ENCODE peak calls at places on chromosomes 16 and 17, in eight cellular contexts. J is stimulated activated CD8-positive, alpha-beta memory T cell treated with anti-CD3 and anti-CD28 coated beads, Interleukin-2, amount 100 ng/mL, for 48 hours; T is mucosa of gallbladder; S is EL; A is adrenal gland; Y is NCI-H774; U is NCI-H1105; K is M059J. M is an unnamed sample.

GRCh38 chr16:85028638-85029412 is 1.2 kb downstream of the KIAA0513 start:
- DNase-seq in A (peak), T (peak), K (peak), S (peak), U (no peak), Y (no peak), J (no peak), M (no peak)

GRCh38 chr17:39769974-39770587 is 32.3 kb downstream of the GRB7 start:
- DNase-seq in Y (peak), T (no peak), U (no peak), S (peak), J (no peak), A (no peak), K (peak), M (no peak)

GRCh38 chr16:48393843-48394703 is 8.9 kb upstream of the SIAH1 start:
- DNase-seq in A (peak), T (no peak), J (no peak), Y (no peak), S (peak), K (no peak), U (no peak), M (no peak)

GRCh38 chr16:50270510-50271147 is 4.3 kb downstream of the ADCY7 start:
- DNase-seq in K (no peak), A (no peak), U (no peak), T (no peak), J (no peak), Y (no peak), S (no peak), M (no peak)

GRCh38 chr17:78114831-78115723 is 13.5 kb downstream of the TMC6 start:
- DNase-seq in K (no peak), Y (no peak), T (no peak), J (no peak), U (no peak), A (no peak), S (no peak), M (no peak)

GRCh38 chr16:57938936-57939871 is 31.7 kb downstream of the CNGB1 start:
- DNase-seq in U (no peak), T (peak), Y (no peak), A (peak), S (peak), J (no peak), K (peak), M (no peak)

GRCh38 chr16:9567674-9568073 is 476.2 kb downstream of the HAPSTR1 start:
- DNase-seq in Y (peak), U (no peak), J (no peak), A (no peak), S (no peak), T (no peak), K (peak), M (no peak)

GRCh38 chr17:78599419-78599818 is 22.2 kb upstream of the DNAH17 start:
- DNase-seq in A (no peak), U (no peak), T (no peak), J (no peak), S (no peak), K (no peak), Y (no peak), M (no peak)

GRCh38 chr17:74860229-74860998 is 729 bp upstream of the GRIN2C start:
- DNase-seq in U (peak), Y (no peak), K (no peak), T (no peak), A (no peak), J (no peak), S (no peak), M (peak)

GRCh38 chr16:27729516-27730304 is 179.8 kb downstream of the KATNIP start:
- DNase-seq in U (no peak), A (no peak), J (no peak), Y (no peak), S (peak), T (no peak), K (peak), M (no peak)

GRCh38 chr17:73521376-73521775 is 122.9 kb downstream of the SDK2 start:
- DNase-seq in S (no peak), Y (peak), A (no peak), T (no peak), J (no peak), K (no peak), U (no peak), M (no peak)

GRCh38 chr17:80853076-80853475 is 138.6 kb upstream of the CHMP6 start:
- DNase-seq in J (no peak), S (no peak), K (no peak), A (no peak), U (no peak), T (no peak), Y (no peak), M (no peak)

GRCh38 chr16:79599256-79599836 is 1.2 kb downstream of the MAF start:
- DNase-seq in J (no peak), U (no peak), K (peak), S (no peak), Y (no peak), A (peak), T (no peak), M (peak)

GRCh38 chr17:419073-419735 is 66.6 kb upstream of the RPH3AL start:
- DNase-seq in S (no peak), K (no peak), U (no peak), J (no peak), T (no peak), A (no peak), Y (no peak), M (no peak)

GRCh38 chr17:77736207-77736600 is 222.3 kb upstream of the TNRC6C start:
- DNase-seq in S (no peak), U (peak), K (no peak), T (no peak), A (no peak), J (no peak), Y (peak), M (peak)

GRCh38 chr16:85005278-85006069 is 5.9 kb downstream of the ZDHHC7 start:
- DNase-seq in U (no peak), K (peak), J (no peak), T (no peak), Y (no peak), S (peak), A (no peak), M (no peak)

GRCh38 chr16:8278181-8278580 is 312.1 kb downstream of the TMEM114 start:
- DNase-seq in T (no peak), K (no peak), J (no peak), A (no peak), Y (no peak), S (no peak), U (no peak), M (no peak)

GRCh38 chr17:38912221-38912813 is 13.1 kb upstream of the LASP1NB start:
- DNase-seq in U (no peak), S (no peak), K (no peak), Y (no peak), J (no peak), A (peak), T (peak), M (peak)

GRCh38 chr17:32275060-32276042 is 9.7 kb downstream of the RHBDL3 start:
- DNase-seq in K (peak), S (peak), A (peak), T (no peak), J (no peak), Y (no peak), U (no peak), M (peak)

GRCh38 chr17:4934173-4934979 is 2.3 kb downstream of the GP1BA start:
- DNase-seq in Y (no peak), K (peak), S (peak), J (no peak), U (peak), A (no peak), T (no peak), M (peak)

GRCh38 chr17:29909604-29910003 is 20.4 kb downstream of the SSH2 start:
- DNase-seq in U (no peak), T (no peak), S (no peak), Y (no peak), K (peak), A (no peak), J (no peak), M (no peak)

GRCh38 chr16:2339521-2340484 is 725 bp downstream of the ABCA3 start:
- DNase-seq in A (peak), S (peak), Y (peak), U (no peak), K (peak), J (peak), T (peak), M (peak)

GRCh38 chr16:23485841-23486240 is 24.5 kb downstream of the GGA2 start:
- DNase-seq in Y (no peak), K (no peak), A (no peak), J (no peak), U (no peak), S (no peak), T (no peak), M (no peak)

GRCh38 chr17:48546187-48546923 is 1.4 kb upstream of the HOXB2 start:
- DNase-seq in J (no peak), Y (peak), A (no peak), S (no peak), T (no peak), K (peak), U (no peak), M (peak)

GRCh38 chr17:70577456-70577855 is 408.1 kb downstream of the KCNJ2 start:
- DNase-seq in U (no peak), J (no peak), K (no peak), A (no peak), T (no peak), S (no peak), Y (no peak), M (no peak)

GRCh38 chr16:67211674-67212073 is 12.7 kb downstream of the ELMO3 start:
- DNase-seq in J (no peak), S (no peak), U (no peak), T (no peak), K (no peak), A (no peak), Y (no peak), M (no peak)

GRCh38 chr17:71405101-71405500 is 715.7 kb upstream of the SOX9 start:
- DNase-seq in J (no peak), A (no peak), T (no peak), Y (no peak), U (no peak), S (no peak), K (peak), M (no peak)

GRCh38 chr17:44108440-44109311 is 14.8 kb downstream of the HDAC5 start:
- DNase-seq in J (no peak), T (peak), K (peak), Y (no peak), A (peak), S (peak), U (no peak), M (no peak)

GRCh38 chr16:57592591-57593003 is 35.8 kb upstream of the ADGRG1 start:
- DNase-seq in K (no peak), S (no peak), A (no peak), Y (no peak), T (peak), U (no peak), J (peak), M (no peak)

GRCh38 chr16:2771496-2772402 is 5.3 kb downstream of the ELOB start:
- DNase-seq in A (no peak), T (no peak), S (no peak), J (no peak), Y (no peak), K (no peak), U (no peak), M (peak)

GRCh38 chr17:42709561-42709960 is 27.2 kb downstream of the CNTNAP1 start:
- DNase-seq in T (no peak), Y (no peak), U (no peak), A (no peak), S (no peak), K (no peak), J (no peak), M (no peak)

GRCh38 chr17:37446027-37446426 is 39.3 kb downstream of the TADA2A start:
- DNase-seq in T (no peak), K (peak), Y (peak), A (no peak), S (no peak), J (no peak), U (no peak), M (no peak)

GRCh38 chr17:8120520-8121443 is 2.5 kb upstream of the ALOXE3 start:
- DNase-seq in K (peak), U (peak), T (no peak), A (peak), S (peak), J (peak), Y (peak), M (peak)

M was measured in H9.